ENCODE peak calls at places on chromosomes 4 and X, in five cellular contexts. One of them, this sample, is unnamed.

GRCh38 chr4:125703443-125703842 is 388.7 kb downstream of the FAT4 start:
- DNase-seq in prostate gland: no peak
- DNase-seq in stomach: no peak
- DNase-seq in transverse colon: no peak
- DNase-seq in adrenal gland: no peak
- DNase-seq in this sample: no peak

GRCh38 chr4:111618908-111619307 is 526.3 kb upstream of the FAM241A start:
- DNase-seq in prostate gland: no peak
- DNase-seq in stomach: no peak
- DNase-seq in transverse colon: no peak
- DNase-seq in adrenal gland: no peak
- DNase-seq in this sample: no peak

GRCh38 chr4:68167706-68168105 is 38.0 kb upstream of the TMPRSS11F start:
- DNase-seq in prostate gland: no peak
- DNase-seq in stomach: no peak
- DNase-seq in transverse colon: no peak
- DNase-seq in adrenal gland: no peak
- DNase-seq in this sample: no peak

GRCh38 chr4:66182651-66183050 is 512.4 kb upstream of the EPHA5 start:
- DNase-seq in prostate gland: no peak
- DNase-seq in stomach: no peak
- DNase-seq in transverse colon: no peak
- DNase-seq in adrenal gland: no peak
- DNase-seq in this sample: no peak

GRCh38 chr4:33467291-33467690 is 2747.1 kb downstream of the PCDH7 start:
- DNase-seq in prostate gland: no peak
- DNase-seq in stomach: no peak
- DNase-seq in transverse colon: no peak
- DNase-seq in adrenal gland: no peak
- DNase-seq in this sample: no peak

GRCh38 chrX:347351-348117 is 28.9 kb upstream of the GTPBP6 start:
- DNase-seq in prostate gland: no peak
- DNase-seq in stomach: no peak
- DNase-seq in transverse colon: no peak
- DNase-seq in adrenal gland: no peak
- DNase-seq in this sample: peak; percentile 46

GRCh38 chrX:13013353-13014110 is 30.9 kb downstream of the FAM9C start:
- DNase-seq in prostate gland: no peak
- DNase-seq in stomach: no peak
- DNase-seq in transverse colon: peak; percentile 51
- DNase-seq in adrenal gland: peak; percentile 37
- DNase-seq in this sample: no peak

GRCh38 chr4:168677063-168677462 is 180.2 kb downstream of the PALLD start:
- DNase-seq in prostate gland: no peak
- DNase-seq in stomach: no peak
- DNase-seq in transverse colon: no peak
- DNase-seq in adrenal gland: no peak
- DNase-seq in this sample: no peak

GRCh38 chr4:18020671-18021469 is 685 bp downstream of the LCORL start:
- DNase-seq in prostate gland: peak; percentile 36
- DNase-seq in stomach: peak; percentile 44
- DNase-seq in transverse colon: peak; percentile 70
- DNase-seq in adrenal gland: peak; percentile 71
- DNase-seq in this sample: peak; percentile 71

GRCh38 chrX:34365482-34365881 is 233.4 kb upstream of the FAM47A start:
- DNase-seq in prostate gland: no peak
- DNase-seq in stomach: no peak
- DNase-seq in transverse colon: no peak
- DNase-seq in adrenal gland: no peak
- DNase-seq in this sample: no peak

GRCh38 chrX:40773809-40774208 is 38.5 kb upstream of the MED14 start:
- DNase-seq in prostate gland: no peak
- DNase-seq in stomach: no peak
- DNase-seq in transverse colon: no peak
- DNase-seq in adrenal gland: peak; percentile 44
- DNase-seq in this sample: no peak

GRCh38 chr4:10077492-10078335 is 38.9 kb downstream of the WDR1 start:
- DNase-seq in prostate gland: no peak
- DNase-seq in stomach: peak; percentile 36
- DNase-seq in transverse colon: no peak
- DNase-seq in adrenal gland: peak; percentile 54
- DNase-seq in this sample: no peak

GRCh38 chr4:78058591-78059523 is 1.7 kb downstream of the FRAS1 start:
- DNase-seq in prostate gland: peak; percentile 50
- DNase-seq in stomach: peak; percentile 51
- DNase-seq in transverse colon: peak; percentile 41
- DNase-seq in adrenal gland: peak; percentile 34
- DNase-seq in this sample: peak; percentile 75

GRCh38 chr4:20403317-20403716 is 151.6 kb downstream of the SLIT2 start:
- DNase-seq in prostate gland: no peak
- DNase-seq in stomach: no peak
- DNase-seq in transverse colon: no peak
- DNase-seq in adrenal gland: no peak
- DNase-seq in this sample: no peak

GRCh38 chr4:169100656-169101055 is 90.6 kb upstream of the CBR4 start:
- DNase-seq in prostate gland: no peak
- DNase-seq in stomach: no peak
- DNase-seq in transverse colon: no peak
- DNase-seq in adrenal gland: no peak
- DNase-seq in this sample: no peak

GRCh38 chrX:10415704-10416001 is 204.7 kb downstream of the MID1 start:
- DNase-seq in prostate gland: no peak
- DNase-seq in stomach: no peak
- DNase-seq in transverse colon: no peak
- DNase-seq in adrenal gland: no peak
- DNase-seq in this sample: no peak

GRCh38 chrX:144334577-144334976 is 450.7 kb downstream of the UBE2NL start:
- DNase-seq in prostate gland: no peak
- DNase-seq in stomach: no peak
- DNase-seq in transverse colon: no peak
- DNase-seq in adrenal gland: no peak
- DNase-seq in this sample: no peak

GRCh38 chr4:1883583-1883982 is 12.4 kb downstream of the NSD2 start:
- DNase-seq in prostate gland: no peak
- DNase-seq in stomach: no peak
- DNase-seq in transverse colon: no peak
- DNase-seq in adrenal gland: no peak
- DNase-seq in this sample: peak; percentile 9

GRCh38 chrX:88024022-88024421 is 506.4 kb downstream of the KLHL4 start:
- DNase-seq in prostate gland: no peak
- DNase-seq in stomach: no peak
- DNase-seq in transverse colon: no peak
- DNase-seq in adrenal gland: no peak
- DNase-seq in this sample: no peak

GRCh38 chrX:15873566-15873965 is 19.0 kb upstream of the AP1S2 start:
- DNase-seq in prostate gland: no peak
- DNase-seq in stomach: no peak
- DNase-seq in transverse colon: no peak
- DNase-seq in adrenal gland: no peak
- DNase-seq in this sample: no peak

GRCh38 chr4:140131663-140132229 is 22.2 kb downstream of the MAML3 start:
- DNase-seq in prostate gland: no peak
- DNase-seq in stomach: no peak
- DNase-seq in transverse colon: no peak
- DNase-seq in adrenal gland: no peak
- DNase-seq in this sample: no peak

GRCh38 chr4:13427599-13428325 is 56.4 kb downstream of the RAB28 start:
- DNase-seq in prostate gland: peak; percentile 12
- DNase-seq in stomach: no peak
- DNase-seq in transverse colon: no peak
- DNase-seq in adrenal gland: no peak
- DNase-seq in this sample: no peak

GRCh38 chr4:156293657-156294297 is 340.1 kb upstream of the CTSO start:
- DNase-seq in prostate gland: no peak
- DNase-seq in stomach: no peak
- DNase-seq in transverse colon: no peak
- DNase-seq in adrenal gland: no peak
- DNase-seq in this sample: no peak

GRCh38 chr4:143381171-143382118 is 44.8 kb downstream of the GAB1 start:
- DNase-seq in prostate gland: peak; percentile 63
- DNase-seq in stomach: peak; percentile 85
- DNase-seq in transverse colon: peak; percentile 83
- DNase-seq in adrenal gland: peak; percentile 96
- DNase-seq in this sample: peak; percentile 80

GRCh38 chr4:123667496-123667895 is 270.9 kb downstream of the SPRY1 start:
- DNase-seq in prostate gland: no peak
- DNase-seq in stomach: no peak
- DNase-seq in transverse colon: no peak
- DNase-seq in adrenal gland: no peak
- DNase-seq in this sample: no peak

GRCh38 chrX:153901753-153902140 is 2.7 kb upstream of the AVPR2 start:
- DNase-seq in prostate gland: no peak
- DNase-seq in stomach: no peak
- DNase-seq in transverse colon: no peak
- DNase-seq in adrenal gland: no peak
- DNase-seq in this sample: no peak
- H3K27ac ChIP-seq in prostate gland: no peak overlapping the region
- H3K27ac ChIP-seq in stomach: no peak overlapping the region
- H3K27ac ChIP-seq in transverse colon: no peak overlapping the region
- H3K27ac ChIP-seq in adrenal gland: no peak overlapping the region
- H3K27ac ChIP-seq in this sample: no peak overlapping the region

DNA sequence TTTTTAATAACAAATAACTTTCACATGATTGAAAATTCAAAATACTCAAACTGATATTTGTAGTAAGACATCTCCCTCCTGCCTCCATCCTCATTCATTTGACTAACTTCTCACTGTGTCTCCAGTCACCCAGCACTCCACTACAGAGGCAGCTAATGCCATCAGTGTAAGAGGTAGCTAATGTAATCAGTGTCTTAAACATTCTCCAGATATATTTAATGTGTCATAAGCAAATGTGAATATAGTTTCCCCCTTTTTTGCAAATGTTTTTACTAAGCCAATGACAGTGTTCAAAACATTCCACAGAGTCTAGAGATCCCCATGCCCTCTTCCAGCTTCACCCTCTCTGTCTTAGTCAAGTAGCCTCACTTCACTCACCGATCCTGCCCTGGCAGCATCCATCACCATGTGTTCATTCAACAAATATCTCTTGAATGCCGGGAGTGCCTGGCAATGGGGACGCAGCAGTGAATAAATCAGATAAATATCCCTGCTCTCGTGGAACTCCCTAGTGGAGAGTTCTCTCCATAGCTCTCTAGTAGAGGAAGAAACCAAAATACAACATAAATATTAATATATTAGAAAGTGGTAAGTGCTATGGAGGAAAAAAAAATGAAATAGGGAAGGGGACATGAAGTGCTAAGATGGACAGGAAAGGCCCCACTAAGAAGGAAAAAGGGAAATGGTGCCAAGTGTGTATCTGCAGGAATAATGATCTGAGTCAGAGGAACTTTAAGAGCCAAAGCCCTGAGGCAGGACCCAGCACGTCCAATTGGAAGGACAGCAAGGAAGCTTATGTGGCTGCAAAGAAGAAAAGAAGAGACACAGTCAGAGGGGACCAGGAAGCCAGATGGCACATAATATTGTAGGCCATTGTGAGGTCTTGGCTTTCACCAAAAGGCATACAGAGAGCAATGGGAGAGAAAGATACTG is 18.7 kb downstream of the SCFD2 start:
- DNase-seq in prostate gland: no peak
- DNase-seq in stomach: no peak
- DNase-seq in transverse colon: no peak
- DNase-seq in adrenal gland: no peak
- DNase-seq in this sample: no peak
- H3K36me3 ChIP-seq in prostate gland: no peaks in the 10 kb centered on the region
- H3K36me3 ChIP-seq in stomach: peaks cover 20% of the 10 kb centered on the region
- H3K36me3 ChIP-seq in transverse colon: no peaks in the 10 kb centered on the region
- H3K36me3 ChIP-seq in adrenal gland: no peaks in the 10 kb centered on the region
- H3K36me3 ChIP-seq in this sample: peaks cover 11% of the 10 kb centered on the region

DNA sequence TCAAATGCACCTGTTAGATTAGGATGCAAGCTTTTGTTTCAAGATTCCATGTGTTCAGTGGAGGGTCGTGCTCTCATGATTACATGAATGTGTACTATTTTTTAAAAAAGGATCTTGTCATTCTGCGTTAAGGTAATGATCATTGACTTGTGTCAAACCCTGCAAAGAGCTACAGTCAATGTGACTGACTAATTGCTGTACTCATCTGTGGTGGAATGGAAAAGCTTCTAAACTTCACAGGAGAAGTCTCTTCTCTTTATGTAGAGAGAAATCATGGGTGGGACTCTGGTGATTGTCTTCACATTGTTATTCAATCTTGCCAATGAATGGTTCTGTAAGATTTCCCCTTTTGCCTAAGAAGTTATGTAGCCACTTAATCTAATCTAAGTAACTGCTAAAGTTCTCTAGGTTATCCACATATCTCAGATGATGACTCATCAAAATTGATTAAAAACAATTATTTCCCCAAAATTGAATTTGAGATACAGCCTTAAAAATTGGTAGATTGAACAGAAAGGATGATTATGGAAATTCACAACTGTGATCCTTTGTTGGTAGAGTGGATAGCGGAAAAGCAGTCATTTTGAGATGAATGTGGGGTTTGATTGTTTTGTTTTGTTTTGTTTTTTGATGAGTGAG is 6.7 kb downstream of the MAGEE1 start:
- DNase-seq in prostate gland: no peak
- DNase-seq in stomach: no peak
- DNase-seq in transverse colon: no peak
- DNase-seq in adrenal gland: no peak
- DNase-seq in this sample: no peak
- H3K27ac ChIP-seq in prostate gland: no peak overlapping the region
- H3K27ac ChIP-seq in stomach: no peak overlapping the region
- H3K27ac ChIP-seq in transverse colon: no peak overlapping the region
- H3K27ac ChIP-seq in adrenal gland: no peak overlapping the region
- H3K27ac ChIP-seq in this sample: no peak overlapping the region

GRCh38 chr4:42344749-42345148 is 52.5 kb upstream of the SHISA3 start:
- DNase-seq in prostate gland: no peak
- DNase-seq in stomach: no peak
- DNase-seq in transverse colon: no peak
- DNase-seq in adrenal gland: no peak
- DNase-seq in this sample: no peak

GRCh38 chr4:42339935-42340406 is 57.3 kb upstream of the SHISA3 start:
- DNase-seq in prostate gland: no peak
- DNase-seq in stomach: no peak
- DNase-seq in transverse colon: no peak
- DNase-seq in adrenal gland: peak; percentile 72
- DNase-seq in this sample: peak; percentile 23

GRCh38 chr4:42345962-42346544 is 51.2 kb upstream of the SHISA3 start:
- DNase-seq in prostate gland: no peak
- DNase-seq in stomach: no peak
- DNase-seq in transverse colon: no peak
- DNase-seq in adrenal gland: no peak
- DNase-seq in this sample: no peak

GRCh38 chr4:42344260-42344659 is 53.0 kb upstream of the SHISA3 start:
- DNase-seq in prostate gland: no peak
- DNase-seq in stomach: no peak
- DNase-seq in transverse colon: no peak
- DNase-seq in adrenal gland: no peak
- DNase-seq in this sample: no peak

DNA sequence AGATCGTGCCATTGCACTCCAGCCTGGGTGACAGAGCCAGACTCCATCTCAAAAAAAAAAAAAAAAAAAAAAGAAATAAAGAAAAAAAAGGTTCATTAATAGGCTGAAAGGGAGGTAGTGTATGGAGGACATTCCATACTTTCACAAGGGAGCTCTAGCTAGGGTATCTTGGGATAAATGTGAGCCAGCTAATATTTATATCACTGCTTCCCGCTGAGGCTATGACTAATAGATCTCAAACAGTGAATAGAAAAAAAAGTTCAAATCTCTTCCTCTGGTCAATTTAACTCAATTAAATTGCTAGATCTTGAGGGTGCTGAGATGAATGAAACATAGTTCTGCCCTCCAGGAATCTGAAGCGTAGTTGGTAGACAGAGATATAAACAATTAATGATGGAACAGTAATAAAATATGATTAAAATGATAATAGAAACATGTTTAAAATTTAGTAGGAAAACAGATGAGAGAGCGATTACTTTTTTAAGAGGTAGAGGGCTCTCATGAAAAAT is 55.7 kb upstream of the SHISA3 start:
- DNase-seq in prostate gland: no peak
- DNase-seq in stomach: no peak
- DNase-seq in transverse colon: no peak
- DNase-seq in adrenal gland: no peak
- DNase-seq in this sample: no peak
- H3K36me3 ChIP-seq in prostate gland: no peaks in the 10 kb centered on the region
- H3K36me3 ChIP-seq in stomach: no peaks in the 10 kb centered on the region
- H3K36me3 ChIP-seq in transverse colon: no peaks in the 10 kb centered on the region
- H3K36me3 ChIP-seq in adrenal gland: no peaks in the 10 kb centered on the region
- H3K36me3 ChIP-seq in this sample: no peaks in the 10 kb centered on the region

This sample was measured in psoas muscle.